ENCODE peak calls at places on chromosome 1, in five cellular contexts. N is psoas muscle; Z is H54; I is activated effector memory CD4-positive, alpha-beta T cell treated with Interleukin-2 at 50 U/mL for 16 hours; R is A172. Q is an unnamed sample.
A peak's percentile ranks its signal among the peaks of the same experiment; 100 is the strongest.

GRCh38 chr1:180498594-180498993 is 3.8 kb downstream of the ACBD6 start:
- DNase-seq in Z (no peak), N (no peak), R (no peak), I (no peak), Q (no peak)

GRCh38 chr1:229874609-229875008 is 192.4 kb upstream of the GALNT2 start:
- DNase-seq in R (peak; percentile 44), I (no peak), Z (no peak), N (no peak), Q (no peak)

GRCh38 chr1:196400478-196401453 is 207.5 kb downstream of the KCNT2 start:
- DNase-seq in N (peak; percentile 32), I (no peak), R (peak; percentile 70), Z (peak; percentile 1), Q (peak; percentile 37)

GRCh38 chr1:19315378-19316206 is 3.5 kb downstream of the SLC66A1 start:
- DNase-seq in I (no peak), R (peak; percentile 29), N (no peak), Z (peak; percentile 25), Q (no peak)

GRCh38 chr1:68291763-68292384 is 59.6 kb upstream of the WLS start:
- DNase-seq in R (peak; percentile 10), I (no peak), Z (no peak), N (no peak), Q (no peak)

GRCh38 chr1:156813750-156814570 is 2.7 kb downstream of the SH2D2A start:
- DNase-seq in N (peak; percentile 83), I (peak; percentile 59), R (no peak), Z (no peak), Q (no peak)

GRCh38 chr1:53663525-53664300 is 75.3 kb downstream of the GLIS1 start:
- DNase-seq in Z (no peak), R (no peak), N (peak; percentile 31), I (no peak), Q (no peak)

GRCh38 chr1:25197235-25197930 is 34.9 kb downstream of the SYF2 start:
- DNase-seq in N (no peak), Z (no peak), R (peak; percentile 24), I (no peak), Q (no peak)